ENCODE peak calls at places on chromosomes 16 and 17, in seven cellular contexts. One of them, this sample, is unnamed. For H3K27me3, the result is how much of the 10 kb centered on the place peaks cover.

GRCh38 chr17:29760279-29760721 is 137.6 kb upstream of the CORO6 start:
- DNase-seq in vagina: no peak
- DNase-seq in gastrocnemius medialis: no peak
- DNase-seq in SK-N-SH: no peak
- DNase-seq in WERI-Rb-1: no peak
- DNase-seq in psoas muscle: no peak
- DNase-seq in GM12878: peak
- DNase-seq in this sample: peak

GRCh38 chr17:72120878-72121163 is at the start of gene SOX9:
- DNase-seq in SK-N-SH: peak
- DNase-seq in vagina: no peak
- DNase-seq in WERI-Rb-1: peak
- DNase-seq in gastrocnemius medialis: peak
- DNase-seq in GM12878: peak
- DNase-seq in psoas muscle: peak
- DNase-seq in this sample: peak

GRCh38 chr16:86730597-86730996 is 152.2 kb downstream of the FOXL1 start:
- DNase-seq in gastrocnemius medialis: no peak
- DNase-seq in psoas muscle: no peak
- DNase-seq in vagina: no peak
- DNase-seq in WERI-Rb-1: no peak
- DNase-seq in GM12878: no peak
- DNase-seq in SK-N-SH: no peak
- DNase-seq in this sample: no peak

GRCh38 chr17:910503-911194 is 68.9 kb downstream of the NXN start:
- DNase-seq in GM12878: no peak
- DNase-seq in vagina: no peak
- DNase-seq in SK-N-SH: no peak
- DNase-seq in WERI-Rb-1: no peak
- DNase-seq in psoas muscle: no peak
- DNase-seq in gastrocnemius medialis: no peak
- DNase-seq in this sample: no peak

GRCh38 chr16:84577034-84577803 is 40.7 kb downstream of the COTL1 start:
- DNase-seq in GM12878: no peak
- DNase-seq in vagina: no peak
- DNase-seq in psoas muscle: no peak
- DNase-seq in WERI-Rb-1: no peak
- DNase-seq in gastrocnemius medialis: no peak
- DNase-seq in SK-N-SH: no peak
- DNase-seq in this sample: no peak

GRCh38 chr17:82434216-82434565 is 15.8 kb upstream of the OGFOD3 start:
- DNase-seq in psoas muscle: no peak
- DNase-seq in WERI-Rb-1: no peak
- DNase-seq in GM12878: no peak
- DNase-seq in SK-N-SH: no peak
- DNase-seq in gastrocnemius medialis: no peak
- DNase-seq in vagina: no peak
- DNase-seq in this sample: no peak

GRCh38 chr16:12096828-12097522 is 120.4 kb downstream of the SNX29 start:
- DNase-seq in gastrocnemius medialis: no peak
- DNase-seq in WERI-Rb-1: no peak
- DNase-seq in vagina: no peak
- DNase-seq in SK-N-SH: no peak
- DNase-seq in psoas muscle: no peak
- DNase-seq in GM12878: no peak
- DNase-seq in this sample: no peak

GRCh38 chr17:8015236-8015956 is 13.0 kb downstream of the GUCY2D start:
- DNase-seq in GM12878: no peak
- DNase-seq in SK-N-SH: no peak
- DNase-seq in psoas muscle: no peak
- DNase-seq in WERI-Rb-1: no peak
- DNase-seq in vagina: no peak
- DNase-seq in gastrocnemius medialis: no peak
- DNase-seq in this sample: no peak

GRCh38 chr16:54174750-54175149 is 111.8 kb downstream of the IRX3 start:
- DNase-seq in WERI-Rb-1: no peak
- DNase-seq in psoas muscle: no peak
- DNase-seq in SK-N-SH: no peak
- DNase-seq in GM12878: no peak
- DNase-seq in vagina: no peak
- DNase-seq in gastrocnemius medialis: no peak
- DNase-seq in this sample: no peak

GRCh38 chr17:4074831-4075495 is 67.9 kb downstream of the ZZEF1 start:
- DNase-seq in SK-N-SH: peak
- DNase-seq in gastrocnemius medialis: no peak
- DNase-seq in WERI-Rb-1: no peak
- DNase-seq in GM12878: peak
- DNase-seq in vagina: no peak
- DNase-seq in psoas muscle: no peak
- DNase-seq in this sample: peak

GRCh38 chr16:87316923-87317765 is at the start of gene C16orf95:
- DNase-seq in vagina: peak
- DNase-seq in GM12878: peak
- DNase-seq in psoas muscle: peak
- DNase-seq in SK-N-SH: peak
- DNase-seq in gastrocnemius medialis: peak
- DNase-seq in WERI-Rb-1: peak
- DNase-seq in this sample: peak

GRCh38 chr16:55384848-55385247 is 60.8 kb downstream of the IRX6 start:
- DNase-seq in SK-N-SH: no peak
- DNase-seq in WERI-Rb-1: no peak
- DNase-seq in GM12878: no peak
- DNase-seq in vagina: no peak
- DNase-seq in gastrocnemius medialis: no peak
- DNase-seq in psoas muscle: no peak
- DNase-seq in this sample: no peak

GRCh38 chr16:55376567-55377167 is 52.7 kb downstream of the IRX6 start:
- DNase-seq in gastrocnemius medialis: no peak
- DNase-seq in psoas muscle: no peak
- DNase-seq in SK-N-SH: no peak
- DNase-seq in WERI-Rb-1: no peak
- DNase-seq in GM12878: no peak
- DNase-seq in vagina: no peak
- DNase-seq in this sample: no peak

GRCh38 chr16:55377840-55378239 is 53.8 kb downstream of the IRX6 start:
- DNase-seq in WERI-Rb-1: no peak
- DNase-seq in GM12878: no peak
- DNase-seq in psoas muscle: no peak
- DNase-seq in SK-N-SH: no peak
- DNase-seq in vagina: no peak
- DNase-seq in gastrocnemius medialis: no peak
- DNase-seq in this sample: no peak

GRCh38 chr16:55379876-55380390 is 55.9 kb downstream of the IRX6 start:
- DNase-seq in GM12878: no peak
- DNase-seq in vagina: no peak
- DNase-seq in psoas muscle: no peak
- DNase-seq in WERI-Rb-1: no peak
- DNase-seq in gastrocnemius medialis: no peak
- DNase-seq in SK-N-SH: no peak
- DNase-seq in this sample: no peak

DNA sequence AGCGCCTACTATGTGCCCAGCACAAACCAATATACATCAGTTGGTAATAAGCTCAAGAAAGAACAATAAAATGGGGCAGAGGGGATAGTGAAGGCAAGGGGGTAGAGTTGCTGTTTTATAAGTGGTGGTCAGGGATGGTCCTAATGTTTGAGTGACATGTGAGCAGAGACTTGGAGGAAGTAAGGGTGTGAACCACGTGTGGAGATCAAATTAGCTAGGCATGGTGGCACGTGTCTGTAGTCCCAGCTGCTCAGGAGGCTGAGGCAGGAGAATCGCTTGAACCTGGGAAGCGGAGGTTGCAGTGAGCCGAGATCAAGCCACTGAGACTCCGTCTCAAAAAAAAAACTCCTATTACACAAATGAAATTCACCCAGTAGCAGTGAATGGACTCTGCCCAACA is 56.5 kb downstream of the IRX6 start:
- DNase-seq in GM12878: no peak
- DNase-seq in vagina: no peak
- DNase-seq in gastrocnemius medialis: no peak
- DNase-seq in WERI-Rb-1: no peak
- DNase-seq in SK-N-SH: no peak
- DNase-seq in psoas muscle: no peak
- DNase-seq in this sample: no peak
- TF ChIP-seq CTCF in GM12878: no peak
- TF ChIP-seq CTCF in vagina: no peak
- TF ChIP-seq CTCF in gastrocnemius medialis: no peak
- TF ChIP-seq CTCF in WERI-Rb-1: no peak
- TF ChIP-seq CTCF in SK-N-SH: no peak
- TF ChIP-seq CTCF in psoas muscle: no peak
- TF ChIP-seq CTCF in this sample: no peak

GRCh38 chr16:705748-706188 is at the start of gene FBXL16:
- DNase-seq in SK-N-SH: peak
- DNase-seq in WERI-Rb-1: peak
- DNase-seq in psoas muscle: no peak
- DNase-seq in vagina: no peak
- DNase-seq in GM12878: no peak
- DNase-seq in gastrocnemius medialis: no peak
- DNase-seq in this sample: no peak
- H3K4me3 ChIP-seq in SK-N-SH: peak
- H3K4me3 ChIP-seq in WERI-Rb-1: peak
- H3K4me3 ChIP-seq in psoas muscle: peak
- H3K4me3 ChIP-seq in vagina: peak
- H3K4me3 ChIP-seq in GM12878: no peak
- H3K4me3 ChIP-seq in gastrocnemius medialis: no peak
- H3K4me3 ChIP-seq in this sample: no peak

GRCh38 chr17:37523715-37524219 is 34.1 kb downstream of the DUSP14 start:
- DNase-seq in SK-N-SH: no peak
- DNase-seq in vagina: no peak
- DNase-seq in GM12878: no peak
- DNase-seq in gastrocnemius medialis: no peak
- DNase-seq in WERI-Rb-1: no peak
- DNase-seq in psoas muscle: no peak
- DNase-seq in this sample: no peak
- H3K27me3 ChIP-seq in SK-N-SH: under half
- H3K27me3 ChIP-seq in vagina: under half
- H3K27me3 ChIP-seq in GM12878: under half
- H3K27me3 ChIP-seq in gastrocnemius medialis: under half
- H3K27me3 ChIP-seq in WERI-Rb-1: under half
- H3K27me3 ChIP-seq in psoas muscle: under half
- H3K27me3 ChIP-seq in this sample: under half

DNA sequence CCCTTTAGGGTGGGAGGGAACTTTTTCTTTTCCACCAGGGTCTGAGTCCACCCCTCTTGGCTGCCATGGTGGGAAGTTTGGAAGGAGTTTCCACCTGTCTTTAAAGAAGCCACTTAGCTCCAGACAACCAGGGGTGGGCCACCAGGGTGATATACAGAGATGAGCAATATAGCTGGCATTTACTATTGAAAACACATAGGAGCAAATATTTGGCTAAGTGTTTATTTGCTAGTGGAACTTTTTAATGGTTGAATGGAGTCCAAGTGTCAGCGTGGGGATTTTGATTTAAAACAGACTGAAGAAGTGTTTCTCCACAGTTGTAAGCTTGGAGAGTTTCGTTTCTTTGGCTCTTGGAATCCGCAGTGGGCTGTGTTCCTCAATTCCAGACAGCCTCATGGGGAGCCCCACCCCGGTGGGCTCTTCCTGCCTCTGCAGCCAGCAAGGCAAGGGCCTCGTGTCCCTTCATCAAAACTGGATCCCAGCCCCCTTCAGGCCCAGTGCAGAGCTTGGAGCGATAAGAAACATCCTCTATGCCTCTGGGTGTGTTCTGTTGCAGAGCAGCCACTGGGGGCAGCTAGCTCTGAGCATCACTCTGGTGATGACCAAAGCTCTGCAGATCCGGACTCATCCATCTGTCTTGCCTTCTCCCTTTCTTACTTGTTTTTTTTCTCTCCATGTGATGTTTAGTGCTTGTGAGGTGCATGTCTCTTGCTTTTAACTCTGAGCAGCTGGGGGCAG is 36.1 kb downstream of the NOG start:
- DNase-seq in SK-N-SH: peak
- DNase-seq in gastrocnemius medialis: no peak
- DNase-seq in psoas muscle: no peak
- DNase-seq in GM12878: no peak
- DNase-seq in vagina: no peak
- DNase-seq in WERI-Rb-1: peak
- DNase-seq in this sample: no peak
- TF ChIP-seq CTCF in SK-N-SH: peak
- TF ChIP-seq CTCF in gastrocnemius medialis: no peak
- TF ChIP-seq CTCF in psoas muscle: no peak
- TF ChIP-seq CTCF in GM12878: no peak
- TF ChIP-seq CTCF in vagina: no peak
- TF ChIP-seq CTCF in WERI-Rb-1: peak
- TF ChIP-seq CTCF in this sample: peak

DNA sequence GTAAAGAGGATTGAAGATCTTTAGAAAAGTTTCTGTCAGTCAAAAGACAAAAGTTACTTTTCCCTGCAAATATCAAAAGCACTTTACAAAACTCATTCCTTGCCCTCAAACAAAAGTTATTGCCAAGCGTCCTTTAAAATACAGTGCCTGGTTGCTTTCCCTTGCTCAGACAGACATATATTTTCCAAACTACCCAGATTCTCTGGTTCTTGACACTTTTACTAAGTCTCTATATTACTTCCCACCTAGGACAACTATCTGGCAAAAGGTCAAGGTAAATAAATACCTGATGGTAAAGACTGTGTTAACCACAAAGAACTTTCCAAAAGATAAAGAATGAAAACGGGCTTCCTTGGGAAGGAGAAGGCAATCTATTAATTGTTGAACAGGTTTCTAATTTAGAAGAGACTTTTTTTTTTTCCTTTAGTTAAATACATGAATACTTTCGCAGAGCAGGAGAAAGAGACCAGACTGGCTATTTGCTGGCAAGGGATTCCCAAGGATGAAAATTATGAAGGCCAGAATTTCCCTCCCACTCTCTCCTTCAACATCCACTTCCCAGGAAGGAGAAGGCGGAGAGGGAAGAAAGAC is 1.8 kb downstream of the HS3ST3A1 start:
- DNase-seq in gastrocnemius medialis: no peak
- DNase-seq in GM12878: no peak
- DNase-seq in psoas muscle: no peak
- DNase-seq in WERI-Rb-1: no peak
- DNase-seq in SK-N-SH: no peak
- DNase-seq in vagina: no peak
- DNase-seq in this sample: no peak
- H3K4me3 ChIP-seq in gastrocnemius medialis: no peak
- H3K4me3 ChIP-seq in GM12878: no peak
- H3K4me3 ChIP-seq in psoas muscle: no peak
- H3K4me3 ChIP-seq in WERI-Rb-1: no peak
- H3K4me3 ChIP-seq in SK-N-SH: peak
- H3K4me3 ChIP-seq in vagina: peak
- H3K4me3 ChIP-seq in this sample: no peak

This sample was measured in GM06990.